ENCODE peak calls at places on chromosomes 7 and 10, in four cellular contexts. One of them, this sample, is unnamed.

GRCh38 chr10:17782921-17783665 is 26.1 kb upstream of the MRC1 start:
- DNase-seq in neuronal stem cell: no peak
- DNase-seq in IMR-90: peak
- DNase-seq in H9: no peak
- DNase-seq in this sample: no peak

GRCh38 chr10:44766601-44767000 is 144.5 kb upstream of the TMEM72 start:
- DNase-seq in IMR-90: no peak
- DNase-seq in neuronal stem cell: no peak
- DNase-seq in H9: no peak
- DNase-seq in this sample: no peak

GRCh38 chr10:72727128-72727527 is 35.2 kb downstream of the MCU start:
- DNase-seq in IMR-90: no peak
- DNase-seq in neuronal stem cell: no peak
- DNase-seq in H9: no peak
- DNase-seq in this sample: peak

GRCh38 chr7:26195867-26196266 is 4.7 kb downstream of the HNRNPA2B1 start:
- DNase-seq in H9: no peak
- DNase-seq in IMR-90: no peak
- DNase-seq in neuronal stem cell: no peak
- DNase-seq in this sample: no peak

GRCh38 chr10:5573968-5574641 is 49.3 kb downstream of the CALML3 start:
- DNase-seq in H9: no peak
- DNase-seq in neuronal stem cell: no peak
- DNase-seq in IMR-90: peak
- DNase-seq in this sample: no peak

GRCh38 chr7:113664867-113665266 is 253.9 kb downstream of the PPP1R3A start:
- DNase-seq in IMR-90: peak
- DNase-seq in neuronal stem cell: no peak
- DNase-seq in H9: no peak
- DNase-seq in this sample: no peak

GRCh38 chr10:126481181-126481580 is 92.9 kb upstream of the ADAM12 start:
- DNase-seq in neuronal stem cell: no peak
- DNase-seq in IMR-90: no peak
- DNase-seq in H9: no peak
- DNase-seq in this sample: no peak

GRCh38 chr10:26627320-26627719 is 70.2 kb upstream of the PDSS1 start:
- DNase-seq in IMR-90: no peak
- DNase-seq in H9: peak
- DNase-seq in neuronal stem cell: no peak
- DNase-seq in this sample: peak

GRCh38 chr10:44569193-44570091 is 184.5 kb upstream of the CXCL12 start:
- DNase-seq in IMR-90: peak
- DNase-seq in neuronal stem cell: no peak
- DNase-seq in H9: no peak
- DNase-seq in this sample: no peak

GRCh38 chr7:139950881-139951525 is 111.7 kb downstream of the PARP12 start:
- DNase-seq in H9: no peak
- DNase-seq in IMR-90: no peak
- DNase-seq in neuronal stem cell: no peak
- DNase-seq in this sample: no peak

GRCh38 chr10:103599907-103600306 is 106.4 kb downstream of the NEURL1 start:
- DNase-seq in IMR-90: no peak
- DNase-seq in neuronal stem cell: no peak
- DNase-seq in H9: no peak
- DNase-seq in this sample: no peak

GRCh38 chr7:129790136-129790535 is 162.6 kb downstream of the UBE2H start:
- DNase-seq in neuronal stem cell: no peak
- DNase-seq in H9: no peak
- DNase-seq in IMR-90: peak
- DNase-seq in this sample: no peak

GRCh38 chr7:105782391-105783063 is 93.9 kb downstream of the ATXN7L1 start:
- DNase-seq in H9: no peak
- DNase-seq in IMR-90: peak
- DNase-seq in neuronal stem cell: no peak
- DNase-seq in this sample: no peak

GRCh38 chr7:104971290-104972071 is 42.5 kb upstream of the KMT2E start:
- DNase-seq in IMR-90: peak
- DNase-seq in neuronal stem cell: no peak
- DNase-seq in H9: no peak
- DNase-seq in this sample: no peak

GRCh38 chr7:151537818-151538561 is 18.3 kb upstream of the RHEB start:
- DNase-seq in H9: no peak
- DNase-seq in neuronal stem cell: no peak
- DNase-seq in IMR-90: peak
- DNase-seq in this sample: no peak

GRCh38 chr7:13540429-13540828 is 449.0 kb downstream of the ETV1 start:
- DNase-seq in neuronal stem cell: no peak
- DNase-seq in H9: no peak
- DNase-seq in IMR-90: peak
- DNase-seq in this sample: no peak

GRCh38 chr10:71513454-71513853 is 116.7 kb downstream of the CDH23 start:
- DNase-seq in neuronal stem cell: no peak
- DNase-seq in IMR-90: no peak
- DNase-seq in H9: no peak
- DNase-seq in this sample: no peak

GRCh38 chr10:98212204-98212603 is 55.8 kb downstream of the LOXL4 start:
- DNase-seq in neuronal stem cell: no peak
- DNase-seq in IMR-90: no peak
- DNase-seq in H9: no peak
- DNase-seq in this sample: no peak

GRCh38 chr10:91726355-91726754 is 71.9 kb upstream of the TNKS2 start:
- DNase-seq in neuronal stem cell: no peak
- DNase-seq in IMR-90: no peak
- DNase-seq in H9: no peak
- DNase-seq in this sample: no peak

GRCh38 chr10:86197166-86197790 is 169.3 kb downstream of the GRID1 start:
- DNase-seq in IMR-90: no peak
- DNase-seq in neuronal stem cell: no peak
- DNase-seq in H9: no peak
- DNase-seq in this sample: no peak

GRCh38 chr10:77251297-77252013 is 386.2 kb downstream of the KCNMA1 start:
- DNase-seq in neuronal stem cell: peak
- DNase-seq in IMR-90: peak
- DNase-seq in H9: peak
- DNase-seq in this sample: peak

GRCh38 chr10:119896937-119897336 is 4.4 kb downstream of the SEC23IP start:
- DNase-seq in neuronal stem cell: no peak
- DNase-seq in IMR-90: no peak
- DNase-seq in H9: no peak
- DNase-seq in this sample: no peak

GRCh38 chr7:24591152-24591551 is 17.9 kb downstream of the PALS2 start:
- DNase-seq in neuronal stem cell: no peak
- DNase-seq in H9: no peak
- DNase-seq in IMR-90: no peak
- DNase-seq in this sample: no peak

GRCh38 chr7:24597014-24597413 is 23.8 kb downstream of the PALS2 start:
- DNase-seq in IMR-90: no peak
- DNase-seq in H9: no peak
- DNase-seq in neuronal stem cell: no peak
- DNase-seq in this sample: no peak

GRCh38 chr7:24601600-24601999 is 28.3 kb downstream of the PALS2 start:
- DNase-seq in neuronal stem cell: no peak
- DNase-seq in H9: no peak
- DNase-seq in IMR-90: no peak
- DNase-seq in this sample: no peak

DNA sequence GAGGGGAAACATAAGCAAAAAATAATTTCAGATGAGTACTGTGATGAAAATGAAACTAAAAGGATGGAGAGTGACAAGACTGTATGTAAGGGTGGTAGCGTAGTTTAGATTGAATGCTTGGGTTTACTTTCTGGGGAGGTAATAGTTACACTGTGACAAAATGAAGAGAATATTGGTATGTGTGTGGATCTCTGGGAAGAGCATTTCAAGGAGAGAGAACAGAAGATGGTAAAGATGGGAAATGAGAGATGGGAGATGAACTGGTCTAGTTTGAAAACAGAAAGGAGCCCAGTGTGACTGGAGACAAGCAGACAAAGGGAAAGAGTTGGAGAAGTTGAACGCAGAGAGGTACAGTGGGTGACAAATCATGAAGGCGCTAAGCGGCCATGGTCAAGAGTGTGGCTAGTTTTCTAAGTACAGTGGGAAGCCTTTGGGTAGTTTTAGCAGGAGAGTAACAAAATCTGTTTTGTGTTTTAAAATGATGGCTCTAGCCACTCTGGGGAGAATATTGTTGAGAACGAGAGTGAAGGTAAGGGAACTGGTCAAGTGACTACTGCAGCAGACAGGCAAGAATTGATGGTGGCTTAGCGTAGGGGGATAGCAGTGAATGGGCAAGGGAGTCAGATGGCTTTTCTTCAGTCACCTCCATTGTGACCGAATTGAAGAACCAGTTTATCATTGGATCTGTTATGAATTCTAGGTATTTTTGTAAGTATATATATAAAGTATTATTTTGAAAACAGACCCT is 22.6 kb downstream of the PALS2 start:
- DNase-seq in H9: no peak
- DNase-seq in neuronal stem cell: no peak
- DNase-seq in IMR-90: no peak
- DNase-seq in this sample: no peak
- H3K9ac ChIP-seq in H9: no peak
- H3K9ac ChIP-seq in neuronal stem cell: no peak
- H3K9ac ChIP-seq in IMR-90: no peak
- H3K9ac ChIP-seq in this sample: no peak

GRCh38 chr10:131086094-131086493 is 225.4 kb downstream of the TCERG1L start:
- DNase-seq in H9: no peak
- DNase-seq in neuronal stem cell: no peak
- DNase-seq in IMR-90: no peak
- DNase-seq in this sample: no peak
- H2BK15ac ChIP-seq in H9: no peak
- H2BK15ac ChIP-seq in neuronal stem cell: peak
- H2BK15ac ChIP-seq in IMR-90: no peak
- H2BK15ac ChIP-seq in this sample: no peak

GRCh38 chr7:134850048-134850447 is 70.6 kb downstream of the CALD1 start:
- DNase-seq in neuronal stem cell: no peak
- DNase-seq in H9: no peak
- DNase-seq in IMR-90: peak
- DNase-seq in this sample: no peak

GRCh38 chr7:134844200-134844599 is 64.8 kb downstream of the CALD1 start:
- DNase-seq in neuronal stem cell: no peak
- DNase-seq in IMR-90: no peak
- DNase-seq in H9: no peak
- DNase-seq in this sample: peak

GRCh38 chr7:134851141-134851540 is 71.7 kb downstream of the CALD1 start:
- DNase-seq in H9: no peak
- DNase-seq in IMR-90: no peak
- DNase-seq in neuronal stem cell: no peak
- DNase-seq in this sample: no peak

GRCh38 chr7:134845461-134845860 is 66.0 kb downstream of the CALD1 start:
- DNase-seq in H9: no peak
- DNase-seq in neuronal stem cell: no peak
- DNase-seq in IMR-90: no peak
- DNase-seq in this sample: peak

DNA sequence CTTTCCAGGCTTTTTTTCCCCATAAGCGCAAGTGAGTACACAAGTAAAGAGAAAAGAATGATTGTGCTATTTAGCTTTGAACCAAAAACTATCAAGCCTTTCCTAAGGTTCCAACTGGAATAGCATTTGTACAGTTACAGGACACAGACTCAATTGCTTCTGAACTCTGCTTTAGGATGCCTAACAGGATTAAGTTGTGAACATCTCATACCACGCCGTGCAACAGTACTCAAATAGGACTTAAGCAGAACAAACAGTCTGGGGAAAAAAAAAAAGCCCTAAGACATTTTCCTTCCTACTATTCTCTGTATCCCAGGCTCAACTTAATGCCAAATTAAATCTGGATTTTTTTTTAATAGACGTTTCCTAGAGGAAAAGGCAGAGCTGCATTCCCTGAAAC is 68.4 kb downstream of the CALD1 start:
- DNase-seq in IMR-90: no peak
- DNase-seq in neuronal stem cell: no peak
- DNase-seq in H9: no peak
- DNase-seq in this sample: no peak
- H3K27ac ChIP-seq in IMR-90: no peak
- H3K27ac ChIP-seq in neuronal stem cell: no peak
- H3K27ac ChIP-seq in H9: no peak
- H3K27ac ChIP-seq in this sample: no peak

GRCh38 chr7:37921876-37922275 is 1.4 kb downstream of the EPDR1 start:
- DNase-seq in H9: no peak
- DNase-seq in IMR-90: no peak
- DNase-seq in neuronal stem cell: no peak
- DNase-seq in this sample: no peak
- H3K9ac ChIP-seq in H9: no peak
- H3K9ac ChIP-seq in IMR-90: no peak
- H3K9ac ChIP-seq in neuronal stem cell: no peak
- H3K9ac ChIP-seq in this sample: no peak

DNA sequence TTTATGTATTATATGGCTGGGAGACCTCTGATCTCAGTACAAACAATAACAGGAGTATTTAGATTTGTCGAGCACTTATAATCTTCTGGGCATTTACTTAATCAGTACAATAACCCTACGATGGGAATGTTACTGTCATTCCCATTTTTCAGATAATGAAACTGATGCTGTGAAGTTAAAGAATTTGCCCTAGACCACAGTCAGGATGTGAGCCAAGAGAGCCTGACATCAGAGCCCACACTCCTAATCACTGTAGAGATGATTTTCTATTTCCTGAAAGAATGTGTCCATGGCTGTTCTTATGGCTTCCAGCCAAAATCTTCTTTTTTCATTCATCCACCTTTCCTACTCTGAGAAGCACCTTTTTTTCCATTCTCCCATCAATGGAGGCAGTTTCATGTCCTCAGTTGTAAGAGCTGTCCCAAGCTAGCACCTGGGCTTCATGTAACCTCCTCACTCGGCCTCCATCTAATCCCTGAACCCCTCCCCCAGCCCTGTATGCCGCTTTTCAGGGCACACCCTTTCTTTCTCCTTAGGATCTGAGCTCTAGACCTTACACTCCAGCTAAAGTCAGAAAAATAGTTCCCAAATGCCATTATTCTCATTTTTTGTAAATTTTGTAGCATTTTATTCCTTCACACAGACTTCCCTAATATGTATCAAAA is 12.2 kb upstream of the CAV1 start:
- DNase-seq in H9: no peak
- DNase-seq in neuronal stem cell: no peak
- DNase-seq in IMR-90: peak
- DNase-seq in this sample: no peak
- H2BK15ac ChIP-seq in H9: no peak
- H2BK15ac ChIP-seq in neuronal stem cell: no peak
- H2BK15ac ChIP-seq in IMR-90: peak
- H2BK15ac ChIP-seq in this sample: no peak

This sample was measured in mesendoderm.